ENCODE peak calls at places on chromosomes 1 and 21, in five cellular contexts. O is heart left ventricle, T is endothelial cell of umbilical vein, J is K562, Z is uterus. M is an unnamed sample. For H3K4me1, the result is how much of the 10 kb centered on the place peaks cover.

GRCh38 chr1:109304221-109304915 is 2.4 kb downstream of the MYBPHL start:
- DNase-seq in T (no peak), Z (no peak), O (no peak), J (no peak), M (no peak)

GRCh38 chr1:79716481-79716880 is 710.0 kb upstream of the ADGRL4 start:
- DNase-seq in T (peak), Z (no peak), J (no peak), O (no peak), M (no peak)

GRCh38 chr1:67700692-67701410 is 15.8 kb downstream of the GADD45A start:
- DNase-seq in T (peak), O (no peak), J (peak), Z (no peak), M (no peak)

GRCh38 chr21:43727571-43728466 is 8.9 kb downstream of the PDXK start:
- DNase-seq in O (no peak), J (no peak), Z (peak), T (no peak), M (no peak)

GRCh38 chr1:8560611-8561544 is 243.0 kb downstream of the SLC45A1 start:
- DNase-seq in Z (no peak), J (peak), T (peak), O (no peak), M (no peak)

GRCh38 chr1:178339834-178340233 is 156.9 kb downstream of the CLEC20A start:
- DNase-seq in Z (no peak), T (no peak), O (no peak), J (no peak), M (no peak)

GRCh38 chr1:119582801-119583200 is 65.3 kb downstream of the ZNF697 start:
- DNase-seq in O (peak), J (peak), T (peak), Z (no peak), M (no peak)

GRCh38 chr1:31348449-31348848 is 24.4 kb downstream of the FABP3 start:
- DNase-seq in Z (no peak), J (no peak), O (no peak), T (no peak), M (no peak)

GRCh38 chr1:26848947-26849774 is 13.8 kb upstream of the SFN start:
- DNase-seq in Z (peak), O (no peak), T (peak), J (no peak), M (no peak)
- TF ChIP-seq POLR2A in Z (no peak), O (no peak), T (no peak), J (no peak), M (no peak)

GRCh38 chr1:1962752-1963151 is 40.8 kb downstream of the CFAP74 start:
- DNase-seq in J (no peak), O (no peak), T (no peak), Z (no peak), M (no peak)

GRCh38 chr1:1964811-1965210 is 38.8 kb downstream of the CFAP74 start:
- DNase-seq in J (no peak), Z (no peak), O (no peak), T (no peak), M (no peak)

GRCh38 chr1:1966086-1966740 is 37.4 kb downstream of the CFAP74 start:
- DNase-seq in Z (no peak), J (no peak), T (no peak), O (no peak), M (no peak)

GRCh38 chr1:1965546-1965945 is 38.0 kb downstream of the CFAP74 start:
- DNase-seq in Z (no peak), J (no peak), T (no peak), O (no peak), M (no peak)

GRCh38 chr1:1963570-1963969 is 40.0 kb downstream of the CFAP74 start:
- DNase-seq in J (no peak), T (no peak), Z (no peak), O (no peak), M (no peak)
- H3K4me1 ChIP-seq in J (under half), T (under half), Z (under half), O (under half), M (under half)

GRCh38 chr1:17531682-17532487 is 7.6 kb upstream of the ARHGEF10L start:
- DNase-seq in T (no peak), Z (peak), O (peak), J (no peak), M (no peak)
- TF ChIP-seq POLR2A in T (no peak), Z (no peak), O (no peak), J (no peak), M (no peak)

GRCh38 chr21:44986471-44987291 is 46.9 kb downstream of the SLX9 start:
- DNase-seq in T (no peak), Z (peak), O (peak), J (no peak), M (no peak)

GRCh38 chr21:44988607-44989537 is 49.0 kb downstream of the SLX9 start:
- DNase-seq in T (no peak), O (peak), Z (no peak), J (no peak), M (no peak)

GRCh38 chr21:44987886-44988606 is 48.2 kb downstream of the SLX9 start:
- DNase-seq in J (no peak), T (no peak), Z (no peak), O (peak), M (no peak)

GRCh38 chr21:44985441-44986401 is 45.9 kb downstream of the SLX9 start:
- DNase-seq in T (no peak), Z (no peak), J (no peak), O (peak), M (no peak)

GRCh38 chr21:44987301-44987885 is 47.6 kb downstream of the SLX9 start:
- DNase-seq in J (no peak), T (no peak), Z (no peak), O (peak), M (no peak)
- H3K4me1 ChIP-seq in J (under half), T (under half), Z (under half), O (under half), M (under half)

GRCh38 chr1:224780736-224781135 is 148.7 kb upstream of the DNAH14 start:
- DNase-seq in J (no peak), O (no peak), T (no peak), Z (no peak), M (no peak)

GRCh38 chr1:224782601-224783000 is 146.9 kb upstream of the DNAH14 start:
- DNase-seq in J (no peak), O (no peak), Z (no peak), T (no peak), M (no peak)

GRCh38 chr1:224781800-224782199 is 147.7 kb upstream of the DNAH14 start:
- DNase-seq in T (no peak), O (no peak), Z (no peak), J (no peak), M (no peak)

GRCh38 chr1:224783006-224783651 is 146.3 kb upstream of the DNAH14 start:
- DNase-seq in Z (no peak), O (no peak), J (no peak), T (no peak), M (no peak)

DNA sequence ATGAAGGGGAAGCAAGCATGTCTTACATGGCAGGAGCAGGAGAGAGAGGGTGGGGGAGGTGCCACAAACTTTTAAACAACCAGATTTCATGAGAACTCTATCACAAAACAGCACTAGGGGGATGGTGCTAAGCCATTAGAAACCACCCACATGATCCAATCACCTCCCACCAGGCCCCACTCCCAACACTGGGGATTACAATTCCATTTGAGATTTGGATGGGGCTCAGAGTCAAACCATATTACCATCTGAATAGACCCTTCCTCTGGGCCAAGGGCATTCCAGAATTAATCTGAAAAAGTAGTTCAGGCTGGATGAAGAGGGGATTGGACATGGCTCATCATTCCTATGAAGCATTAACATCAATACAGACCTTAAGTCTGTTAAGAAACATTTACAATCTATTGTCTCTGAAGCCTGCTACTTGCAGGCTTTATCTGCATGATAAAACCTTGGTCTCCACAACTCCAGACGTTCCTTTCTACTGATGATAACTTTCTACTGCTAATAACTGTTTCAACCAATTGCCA is 149.9 kb upstream of the DNAH14 start:
- DNase-seq in Z (no peak), T (no peak), O (no peak), J (no peak), M (no peak)
- TF ChIP-seq POLR2A in Z (no peak), T (no peak), O (no peak), J (no peak), M (no peak)

GRCh38 chr1:36480161-36480560 is 2.6 kb downstream of the CSF3R start:
- DNase-seq in T (no peak), O (no peak), J (no peak), Z (no peak), M (no peak)
- H3K4me1 ChIP-seq in T (under half), O (under half), J (under half), Z (under half), M (under half)

M was measured in esophagus squamous epithelium.